ENCODE peak calls at places on chromosome 17, in six cellular contexts. B is heart right ventricle, Q is cardiac fibroblast, G is brain microvascular endothelial cell, V is GM12878, T is A673. S is an unnamed sample.

GRCh38 chr17:40320771-40321501 is 12.0 kb downstream of the RARA start:
- DNase-seq in T (no peak), B (peak; percentile 85), Q (peak; percentile 73), V (no peak), G (no peak), S (no peak)

GRCh38 chr17:40550608-40551007 is 14.7 kb downstream of the CCR7 start:
- DNase-seq in Q (peak; percentile 97), V (no peak), T (no peak), B (peak; percentile 51), G (peak; percentile 84), S (no peak)

GRCh38 chr17:52235416-52235960 is 77.0 kb upstream of the CA10 start:
- DNase-seq in G (no peak), T (peak; percentile 0), Q (no peak), V (no peak), B (no peak), S (no peak)

GRCh38 chr17:45246861-45247428 is 14.9 kb downstream of the SPATA32 start:
- DNase-seq in Q (peak; percentile 35), G (no peak), B (no peak), V (no peak), T (peak; percentile 58), S (no peak)

GRCh38 chr17:32927724-32928526 is at the start of gene TMEM98:
- DNase-seq in V (no peak), B (peak; percentile 6), T (peak; percentile 26), Q (peak; percentile 38), G (no peak), S (no peak)

GRCh38 chr17:46984892-46985291 is 5.8 kb upstream of the RPRML start:
- DNase-seq in Q (no peak), T (no peak), B (no peak), V (no peak), G (no peak), S (no peak)

GRCh38 chr17:47738178-47738577 is 5.1 kb downstream of the TBX21 start:
- DNase-seq in V (no peak), B (no peak), Q (no peak), G (no peak), T (no peak), S (no peak)

GRCh38 chr17:37743875-37744632 is 805 bp downstream of the HNF1B start:
- DNase-seq in G (no peak), B (no peak), Q (no peak), T (no peak), V (no peak), S (no peak)

GRCh38 chr17:41444186-41444585 is 3.4 kb upstream of the KRT38 start:
- DNase-seq in Q (no peak), B (no peak), G (no peak), V (no peak), T (no peak), S (no peak)

GRCh38 chr17:17783825-17784598 is 52.8 kb downstream of the SREBF1 start:
- DNase-seq in V (peak; percentile 17), G (no peak), B (peak; percentile 68), T (peak; percentile 99), Q (peak; percentile 78), S (no peak)

GRCh38 chr17:10200645-10201044 is 2.2 kb upstream of the GAS7 start:
- DNase-seq in B (no peak), Q (no peak), G (no peak), V (no peak), T (no peak), S (no peak)

GRCh38 chr17:14921936-14922335 is 343.2 kb downstream of the PMP22 start:
- DNase-seq in B (no peak), V (no peak), G (no peak), T (no peak), Q (no peak), S (no peak)

DNA sequence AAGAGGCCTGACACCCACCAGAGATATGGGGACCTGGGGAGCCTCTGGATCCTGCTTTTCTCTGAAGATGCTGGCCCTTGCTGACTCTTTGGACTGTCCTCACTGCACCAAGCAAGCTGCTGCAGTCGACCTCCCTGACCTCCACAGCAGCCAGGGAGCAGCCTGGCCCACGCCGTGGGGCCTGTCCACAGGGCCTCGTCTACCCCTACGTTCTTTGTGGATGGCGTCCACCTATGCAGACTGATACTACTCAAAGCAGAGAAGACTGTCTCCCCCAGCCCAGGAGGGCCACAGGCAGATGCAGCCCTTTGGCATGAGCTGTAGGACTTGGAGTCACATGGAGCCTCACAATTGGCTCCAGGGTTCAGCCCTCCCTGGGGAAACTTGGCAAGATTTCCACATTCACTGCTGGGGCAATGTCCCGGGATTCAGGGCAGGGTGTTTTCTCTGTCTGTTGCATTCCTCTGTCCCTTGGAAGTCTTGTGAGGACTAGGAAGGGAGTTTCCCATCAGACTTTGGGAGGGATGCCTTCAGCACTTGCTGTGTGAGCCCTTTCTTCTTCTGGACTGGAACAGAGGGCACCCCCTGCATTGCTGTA is 152.2 kb downstream of the NTN1 start:
- DNase-seq in B (no peak), V (no peak), Q (no peak), G (no peak), T (no peak), S (no peak)
- H3K4me3 ChIP-seq in B (no peak overlapping the region), V (no peak overlapping the region), Q (no peak overlapping the region), G (no peak overlapping the region), T (no peak overlapping the region), S (no peak overlapping the region)

DNA sequence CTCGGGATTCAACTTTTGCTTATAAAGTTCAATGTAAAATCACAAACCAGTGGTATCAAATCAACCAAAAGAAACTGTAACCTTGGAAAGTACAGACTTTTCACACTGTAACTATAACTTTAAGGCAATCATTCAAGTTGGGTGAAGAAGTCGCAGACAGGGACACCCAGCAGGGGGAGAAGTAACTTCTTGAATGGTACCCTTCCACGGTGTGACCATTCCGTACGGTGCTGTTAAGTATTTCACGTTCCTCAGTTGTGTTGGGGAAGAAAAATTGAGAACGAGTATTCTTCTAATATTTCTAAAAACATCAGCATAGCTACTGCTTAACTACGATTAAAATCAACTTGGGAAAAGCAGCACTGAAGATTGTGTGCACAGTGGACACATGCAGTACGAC is 55.8 kb downstream of the MYH10 start:
- DNase-seq in Q (peak; percentile 43), G (no peak), T (no peak), B (no peak), V (no peak), S (no peak)
- TF ChIP-seq CTCF in Q (peak; percentile 25), G (peak; percentile 40), T (peak; percentile 24), B (peak; percentile 54), V (no peak), S (peak; percentile 8)

GRCh38 chr17:77144227-77144626 is 3.5 kb downstream of the SEC14L1 start:
- DNase-seq in T (no peak), Q (no peak), G (no peak), V (no peak), B (no peak), S (no peak)

GRCh38 chr17:77140878-77141767 is at the start of gene SEC14L1:
- DNase-seq in T (peak; percentile 46), G (no peak), Q (peak; percentile 42), V (no peak), B (no peak), S (no peak)

GRCh38 chr17:77143306-77143705 is 2.5 kb downstream of the SEC14L1 start:
- DNase-seq in Q (no peak), V (no peak), B (no peak), T (no peak), G (no peak), S (no peak)

GRCh38 chr17:77141846-77142449 is 1.2 kb downstream of the SEC14L1 start:
- DNase-seq in T (no peak), B (no peak), V (no peak), G (no peak), Q (no peak), S (no peak)

DNA sequence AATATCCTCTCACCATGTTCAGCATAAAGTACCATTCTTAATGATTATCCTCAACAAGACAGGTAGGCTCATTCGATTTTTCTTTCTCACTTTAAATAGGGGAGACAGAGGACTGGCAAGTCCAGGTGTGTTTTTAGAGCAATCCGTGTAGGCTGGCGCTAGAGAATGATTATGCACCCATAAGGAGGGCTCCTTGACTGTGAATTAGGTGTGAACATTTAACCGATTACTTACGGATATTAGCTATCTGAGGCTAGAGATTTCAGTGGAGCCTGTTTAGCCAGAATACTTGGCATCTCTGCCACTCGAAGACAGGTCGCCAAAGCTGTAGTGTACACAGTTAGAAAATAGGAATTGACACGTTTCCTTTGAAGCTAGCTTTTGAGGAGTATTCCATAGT is 1.9 kb downstream of the SEC14L1 start:
- DNase-seq in Q (no peak), G (no peak), V (no peak), B (no peak), T (no peak), S (no peak)
- H3K4me3 ChIP-seq in Q (peak overlapping the region; percentile 80), G (peak overlapping the region; percentile 87), V (peak overlapping the region; percentile 93), B (no peak overlapping the region), T (no peak overlapping the region), S (peak overlapping the region; percentile 1)

DNA sequence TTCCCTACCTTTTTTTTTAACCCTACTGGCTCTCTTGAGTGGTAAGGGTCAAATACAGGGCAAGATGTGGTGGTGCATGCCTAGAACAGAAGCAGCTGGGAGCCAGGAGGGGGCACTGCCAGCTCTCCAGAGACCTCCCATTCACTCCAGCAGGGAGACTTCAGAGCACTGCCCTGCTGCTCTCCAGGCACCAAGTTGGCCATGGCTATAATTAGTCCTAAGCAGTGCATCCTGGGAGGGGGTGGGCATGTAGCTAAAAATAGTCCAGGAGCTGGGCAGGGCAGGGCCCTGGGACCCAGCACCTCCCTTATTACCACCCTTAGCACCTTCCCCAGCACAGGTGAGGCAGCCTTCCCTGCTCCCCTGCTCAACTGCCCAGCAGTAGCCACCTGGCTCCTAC is 3.5 kb downstream of the CORO6 start:
- DNase-seq in G (no peak), B (peak; percentile 74), T (peak; percentile 71), V (no peak), Q (peak; percentile 70), S (no peak)
- TF ChIP-seq CTCF in G (peak; percentile 57), B (peak; percentile 59), T (peak; percentile 67), V (peak; percentile 41), Q (peak; percentile 17), S (peak; percentile 39)